ENCODE peak calls at places on chromosomes 6 and 20, in seven cellular contexts. Q is activated CD8-positive, alpha-beta memory T cell treated with anti-CD3 and anti-CD28 coated beads for 24 hours; D is posterior cingulate gyrus; B is heart right ventricle; T is astrocyte of the spinal cord; H is HS-27A; U is choroid plexus epithelial cell. I is an unnamed sample.

GRCh38 chr6:25154034-25154596 is 125.1 kb upstream of the CARMIL1 start:
- DNase-seq in Q (no peak), D (no peak), B (no peak), T (no peak), H (no peak), U (no peak), I (no peak)

GRCh38 chr6:147078602-147079001 is 125.6 kb upstream of the STXBP5 start:
- DNase-seq in Q (no peak), D (no peak), B (no peak), T (peak; percentile 41), H (no peak), U (peak; percentile 84), I (no peak)

GRCh38 chr20:23368316-23369110 is 6.5 kb downstream of the GZF1 start:
- DNase-seq in Q (no peak), D (no peak), B (no peak), T (peak; percentile 23), H (no peak), U (peak; percentile 39), I (peak; percentile 57)

GRCh38 chr6:112781236-112781635 is 434.1 kb downstream of the RFPL4B start:
- DNase-seq in Q (no peak), D (no peak), B (no peak), T (peak; percentile 40), H (no peak), U (peak; percentile 65), I (peak; percentile 48)

GRCh38 chr20:46218656-46219055 is 89.6 kb downstream of the CDH22 start:
- DNase-seq in Q (no peak), D (no peak), B (no peak), T (no peak), H (no peak), U (no peak), I (no peak)

GRCh38 chr20:3814928-3815495 is 5.3 kb upstream of the AP5S1 start:
- DNase-seq in Q (no peak), D (no peak), B (no peak), T (no peak), H (no peak), U (no peak), I (no peak)

GRCh38 chr20:39429716-39430115 is 467.6 kb downstream of the DHX35 start:
- DNase-seq in Q (no peak), D (no peak), B (no peak), T (no peak), H (no peak), U (no peak), I (no peak)

GRCh38 chr6:20464847-20465246 is 63.2 kb downstream of the E2F3 start:
- DNase-seq in Q (no peak), D (no peak), B (no peak), T (no peak), H (no peak), U (no peak), I (no peak)

GRCh38 chr6:158715330-158716311 is 65.8 kb downstream of the SYTL3 start:
- DNase-seq in Q (no peak), D (no peak), B (no peak), T (no peak), H (no peak), U (no peak), I (no peak)

GRCh38 chr6:40440083-40440482 is 147.1 kb downstream of the LRFN2 start:
- DNase-seq in Q (no peak), D (no peak), B (no peak), T (no peak), H (no peak), U (no peak), I (no peak)

GRCh38 chr6:35759401-35759800 is 17.0 kb upstream of the CLPSL2 start:
- DNase-seq in Q (no peak), D (no peak), B (no peak), T (no peak), H (no peak), U (no peak), I (no peak)

GRCh38 chr6:17045581-17046322 is 56.1 kb upstream of the STMND1 start:
- DNase-seq in Q (no peak), D (no peak), B (peak; percentile 10), T (peak; percentile 52), H (peak; percentile 72), U (peak; percentile 74), I (peak; percentile 47)

GRCh38 chr20:47784599-47785320 is 521 bp downstream of the SULF2 start:
- DNase-seq in Q (no peak), D (no peak), B (peak; percentile 51), T (peak; percentile 35), H (no peak), U (peak; percentile 36), I (peak; percentile 77)

GRCh38 chr6:169653691-169654090 is 48.1 kb downstream of the WDR27 start:
- DNase-seq in Q (no peak), D (no peak), B (no peak), T (no peak), H (no peak), U (no peak), I (no peak)

GRCh38 chr20:15257071-15257470 is 919.7 kb upstream of the FLRT3 start:
- DNase-seq in Q (no peak), D (no peak), B (no peak), T (no peak), H (no peak), U (no peak), I (no peak)

GRCh38 chr6:13297391-13297790 is 30.9 kb downstream of the TBC1D7 start:
- DNase-seq in Q (no peak), D (no peak), B (no peak), T (no peak), H (no peak), U (no peak), I (no peak)

GRCh38 chr6:131946404-131946991 is 4.7 kb downstream of the CCN2 start:
- DNase-seq in Q (no peak), D (no peak), B (no peak), T (peak; percentile 80), H (no peak), U (peak; percentile 78), I (peak; percentile 80)

I was measured in astrocyte of the hippocampus.